ENCODE peak calls at places on chromosomes 2 and 18, in four cellular contexts. J, Y, G and O are unnamed samples.

GRCh38 chr2:19611491-19612332 is 253.3 kb upstream of the OSR1 start:
- DNase-seq in J (peak), Y (no peak), G (peak), O (no peak)

GRCh38 chr2:227717687-227718567 is at the start of gene SLC19A3:
- DNase-seq in J (peak), Y (no peak), G (peak), O (peak)

GRCh38 chr2:6184532-6185302 is 492.5 kb downstream of the SOX11 start:
- DNase-seq in J (no peak), Y (no peak), G (peak), O (no peak)

GRCh38 chr18:57923606-57924005 is 120.4 kb upstream of the NEDD4L start:
- DNase-seq in J (no peak), Y (no peak), G (no peak), O (no peak)

GRCh38 chr2:72917875-72918660 is 749 bp downstream of the EMX1 start:
- DNase-seq in J (no peak), Y (no peak), G (no peak), O (peak)

GRCh38 chr2:96342085-96342484 is 6.5 kb downstream of the NCAPH start:
- DNase-seq in J (no peak), Y (no peak), G (peak), O (no peak)

GRCh38 chr2:208224802-208225201 is 30.1 kb downstream of the IDH1 start:
- DNase-seq in J (no peak), Y (no peak), G (no peak), O (no peak)

GRCh38 chr2:102143450-102143985 is 972 bp downstream of the IL1R1 start:
- DNase-seq in J (peak), Y (no peak), G (peak), O (no peak)

GRCh38 chr2:127400897-127401756 is 13.4 kb upstream of the MAP3K2 start:
- DNase-seq in J (no peak), Y (no peak), G (peak), O (no peak)

GRCh38 chr2:18117592-18117991 is 239.1 kb downstream of the KCNS3 start:
- DNase-seq in J (no peak), Y (no peak), G (peak), O (peak)

GRCh38 chr2:62660087-62660486 is 45.4 kb upstream of the EHBP1 start:
- DNase-seq in J (no peak), Y (peak), G (no peak), O (no peak)

GRCh38 chr2:31580321-31581117 is at the start of gene SRD5A2:
- DNase-seq in J (no peak), Y (no peak), G (no peak), O (peak)

GRCh38 chr18:45324489-45325111 is 290.7 kb upstream of the SLC14A2 start:
- DNase-seq in J (no peak), Y (no peak), G (no peak), O (peak)

GRCh38 chr2:6917071-6917760 is at the start of gene RNF144A:
- DNase-seq in J (peak), Y (no peak), G (no peak), O (peak)

GRCh38 chr2:22126978-22127377 is 1003.2 kb downstream of the TDRD15 start:
- DNase-seq in J (no peak), Y (no peak), G (no peak), O (no peak)

GRCh38 chr2:195659114-195659513 is 2.1 kb downstream of the SLC39A10 start:
- DNase-seq in J (no peak), Y (no peak), G (no peak), O (no peak)

GRCh38 chr2:20504174-20504573 is 57.3 kb downstream of the RHOB start:
- DNase-seq in J (no peak), Y (no peak), G (no peak), O (no peak)

GRCh38 chr2:96870631-96871255 is 863 bp upstream of the SEMA4C start:
- DNase-seq in J (no peak), Y (no peak), G (no peak), O (no peak)

GRCh38 chr18:50559750-50560680 is at the start of gene MAPK4:
- DNase-seq in J (peak), Y (no peak), G (no peak), O (peak)

GRCh38 chr2:123916512-123916911 is 108.6 kb upstream of the CNTNAP5 start:
- DNase-seq in J (no peak), Y (no peak), G (no peak), O (no peak)

GRCh38 chr18:74963820-74964446 is 245.0 kb downstream of the PTGR3 start:
- DNase-seq in J (peak), Y (no peak), G (peak), O (peak)

GRCh38 chr18:61435064-61435652 is 101.9 kb downstream of the CDH20 start:
- DNase-seq in J (peak), Y (no peak), G (peak), O (no peak)

GRCh38 chr2:112317303-112318158 is 42.1 kb downstream of the ZC3H6 start:
- DNase-seq in J (no peak), Y (no peak), G (peak), O (no peak)

DNA sequence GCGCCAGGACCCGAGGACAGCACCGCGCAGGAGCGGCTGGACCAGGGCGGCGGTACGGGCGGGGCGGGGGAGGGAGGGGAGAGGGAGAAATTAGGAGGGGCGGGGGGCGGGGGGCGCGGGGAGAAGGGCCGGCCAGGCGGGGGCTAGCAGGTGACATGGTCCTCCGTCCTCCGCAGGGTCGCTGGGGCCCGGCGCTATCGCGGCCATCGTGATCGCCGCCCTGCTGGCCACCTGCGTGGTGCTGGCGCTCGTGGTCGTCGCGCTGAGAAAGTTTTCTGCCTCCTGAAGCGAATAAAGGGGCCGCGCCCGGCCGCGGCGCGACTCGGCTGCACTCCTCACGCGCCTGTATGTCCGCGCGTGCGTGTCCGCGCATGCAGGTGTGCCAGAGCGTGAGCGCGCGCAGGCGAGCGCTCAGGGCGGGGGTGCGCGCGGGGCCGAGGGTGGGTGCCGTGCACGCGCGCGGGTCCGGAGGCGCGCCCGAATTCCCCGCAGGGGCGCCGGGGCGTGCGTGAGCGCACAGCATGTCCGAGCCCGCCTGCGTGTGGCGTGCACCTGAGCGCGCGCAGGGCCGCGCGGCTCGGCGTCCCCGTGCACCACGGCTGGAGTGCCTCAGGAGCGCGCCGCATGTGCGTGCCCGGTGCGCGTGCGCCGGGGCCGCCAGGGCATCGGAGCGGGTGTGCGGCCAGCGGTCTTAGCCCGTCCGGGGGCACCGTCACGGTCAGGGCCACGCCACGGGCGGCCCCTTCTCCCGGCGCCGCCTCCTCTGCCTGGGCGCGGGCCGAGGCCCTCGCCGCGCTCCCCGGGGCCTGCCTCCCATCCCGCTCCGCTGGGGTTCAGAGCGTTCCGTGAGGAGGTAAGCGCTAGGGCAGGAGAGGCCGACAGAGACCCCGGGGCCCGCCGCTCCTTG is 6.3 kb downstream of the SNORC start:
- DNase-seq in J (no peak), Y (no peak), G (no peak), O (peak)
- TF ChIP-seq ESRRA in J (no peak), Y (no peak), G (no peak), O (peak)

GRCh38 chr2:160306985-160307384 is 106.9 kb upstream of the ITGB6 start:
- DNase-seq in J (no peak), Y (no peak), G (no peak), O (no peak)

GRCh38 chr2:160309585-160309984 is 109.5 kb upstream of the ITGB6 start:
- DNase-seq in J (no peak), Y (no peak), G (no peak), O (no peak)

GRCh38 chr2:160305081-160305750 is 105.1 kb upstream of the ITGB6 start:
- DNase-seq in J (no peak), Y (no peak), G (no peak), O (no peak)

GRCh38 chr2:160308476-160308875 is 108.4 kb upstream of the ITGB6 start:
- DNase-seq in J (no peak), Y (no peak), G (no peak), O (no peak)

GRCh38 chr2:160308915-160309314 is 108.8 kb upstream of the ITGB6 start:
- DNase-seq in J (no peak), Y (no peak), G (no peak), O (no peak)
- TF ChIP-seq CBFB in J (no peak), Y (no peak), G (no peak), O (no peak)

GRCh38 chr2:109468893-109469292 is 144.9 kb downstream of the SEPTIN10 start:
- DNase-seq in J (no peak), Y (no peak), G (no peak), O (no peak)

GRCh38 chr2:109470121-109470921 is 143.4 kb downstream of the SEPTIN10 start:
- DNase-seq in J (no peak), Y (no peak), G (no peak), O (no peak)

GRCh38 chr2:109463891-109464290 is 149.9 kb downstream of the SEPTIN10 start:
- DNase-seq in J (no peak), Y (no peak), G (no peak), O (no peak)

GRCh38 chr2:109467701-109468100 is 146.1 kb downstream of the SEPTIN10 start:
- DNase-seq in J (no peak), Y (no peak), G (no peak), O (no peak)

GRCh38 chr2:109466674-109467575 is 146.8 kb downstream of the SEPTIN10 start:
- DNase-seq in J (no peak), Y (no peak), G (no peak), O (no peak)
- TF ChIP-seq ESRRA in J (no peak), Y (no peak), G (no peak), O (no peak)

GRCh38 chr2:40773291-40773690 is 321.4 kb upstream of the SLC8A1 start:
- DNase-seq in J (no peak), Y (no peak), G (no peak), O (no peak)
- TF ChIP-seq CBFB in J (no peak), Y (no peak), G (no peak), O (no peak)

DNA sequence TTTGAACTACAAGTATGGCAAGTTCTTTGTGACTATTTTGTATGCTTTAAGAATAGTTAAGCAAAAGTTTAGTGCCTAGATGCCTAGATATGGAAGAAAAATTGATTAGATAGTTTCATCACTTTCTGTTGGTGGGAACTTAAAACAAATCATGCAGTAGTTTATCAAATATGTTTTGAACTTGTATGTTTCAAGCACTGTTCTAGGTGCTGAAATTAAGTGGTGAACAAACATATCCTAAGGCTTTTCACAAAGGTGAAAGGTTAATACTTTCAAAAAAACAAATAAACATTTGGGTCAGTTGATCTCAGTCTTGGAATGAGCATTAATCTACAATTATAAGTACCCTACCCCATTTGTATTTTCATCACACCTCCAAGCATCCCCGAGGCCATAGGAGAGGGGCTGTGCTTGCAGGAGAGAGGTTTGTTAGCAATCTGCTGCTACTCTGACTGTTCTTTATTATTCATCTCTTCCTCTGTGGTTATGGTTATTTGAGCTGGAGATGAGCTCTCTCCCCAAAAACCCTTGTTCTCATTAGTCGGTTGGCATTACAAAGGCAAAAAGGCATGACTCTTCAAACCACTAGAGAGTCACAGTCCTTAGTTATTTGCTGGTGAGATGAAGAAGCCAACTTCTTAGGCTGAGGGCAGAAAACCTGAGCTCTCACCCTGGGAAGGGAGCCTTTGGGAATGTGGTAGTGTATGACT is 103.9 kb upstream of the FHL2 start:
- DNase-seq in J (no peak), Y (no peak), G (no peak), O (no peak)
- TF ChIP-seq ESRRA in J (no peak), Y (no peak), G (no peak), O (no peak)

GRCh38 chr2:151277011-151277410 is 12.5 kb downstream of the NMI start:
- DNase-seq in J (no peak), Y (no peak), G (no peak), O (no peak)
- TF ChIP-seq CBFB in J (no peak), Y (no peak), G (no peak), O (no peak)

DNA sequence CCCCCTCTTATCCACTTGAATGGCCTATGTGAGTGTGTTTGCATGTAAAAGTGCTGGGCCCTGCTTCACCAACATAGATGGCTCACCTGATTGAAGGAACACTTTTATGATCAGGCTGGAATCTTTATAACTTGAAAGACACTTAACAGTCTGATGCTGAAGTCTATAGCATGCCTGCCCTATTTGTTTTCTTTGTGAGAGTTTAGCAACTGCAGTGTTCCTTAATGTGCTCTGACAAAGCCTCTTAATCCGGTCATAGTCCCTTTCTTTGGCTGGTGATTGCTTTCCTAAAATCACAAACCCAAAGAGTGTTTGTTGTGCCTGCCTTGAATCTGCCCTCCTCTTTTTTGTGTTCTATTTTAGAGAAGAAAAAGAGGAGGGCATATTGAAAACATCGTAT is 1382.8 kb upstream of the CELF4 start:
- DNase-seq in J (no peak), Y (no peak), G (no peak), O (no peak)
- TF ChIP-seq ESRRA in J (no peak), Y (no peak), G (no peak), O (no peak)

DNA sequence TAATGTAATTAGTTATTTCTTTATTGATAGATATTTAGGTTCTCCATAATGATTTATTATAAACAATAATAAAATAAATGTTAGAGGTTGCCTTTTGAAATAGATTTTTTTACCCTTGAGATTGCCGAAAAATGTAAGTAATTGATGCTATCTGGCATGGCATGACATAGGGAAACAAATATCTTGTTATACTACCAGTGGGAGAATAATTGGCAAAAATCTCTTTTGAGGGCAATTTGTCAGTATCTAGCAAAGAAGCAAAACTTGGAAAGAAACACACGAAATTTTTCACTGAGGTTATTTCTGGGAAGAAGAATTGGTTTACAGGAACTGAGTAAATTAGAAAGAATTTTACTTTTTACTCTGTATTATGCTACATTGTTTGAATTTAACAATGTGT is 547.2 kb upstream of the SETBP1 start:
- DNase-seq in J (no peak), Y (no peak), G (no peak), O (no peak)
- TF ChIP-seq CBFB in J (no peak), Y (no peak), G (no peak), O (no peak)

DNA sequence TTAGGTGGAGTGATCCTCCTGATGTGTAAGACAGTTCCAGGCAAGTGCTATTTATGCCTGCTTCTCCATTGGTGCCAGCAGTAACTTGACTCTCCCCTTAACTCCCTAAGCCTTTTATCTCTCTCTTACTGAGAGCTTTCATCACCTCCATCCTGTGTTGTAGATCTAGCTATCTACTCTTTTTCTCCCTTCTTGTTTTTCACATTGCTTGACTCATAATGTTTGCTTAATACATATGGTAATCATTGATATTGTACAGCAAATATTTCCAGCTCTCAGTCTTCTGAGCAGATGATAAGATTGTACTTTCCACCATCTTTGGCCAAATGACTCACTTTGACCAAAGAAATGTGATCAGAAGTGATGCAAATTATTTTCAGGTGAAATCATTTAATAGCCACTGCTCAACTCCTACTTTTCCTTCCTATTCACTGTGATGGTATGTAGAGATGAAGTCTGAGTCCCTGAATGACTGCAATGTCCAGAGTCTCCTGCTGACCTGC is 165.0 kb downstream of the PLCL1 start:
- DNase-seq in J (peak), Y (no peak), G (no peak), O (no peak)
- TF ChIP-seq ESRRA in J (no peak), Y (no peak), G (no peak), O (no peak)